ENCODE peak calls at places on chromosomes 1 and 21, in eight cellular contexts. Q is psoas muscle, K is A673, I is left lung, C is lower lobe of right lung, X is heart right ventricle, B is body of pancreas, F is OCI-LY7. W is an unnamed sample.

GRCh38 chr1:51575406-51576084 is 41.3 kb upstream of the OSBPL9 start:
- DNase-seq in B (no peak), K (peak), X (no peak), Q (no peak), F (no peak), I (no peak), C (no peak), W (no peak)

GRCh38 chr1:38376577-38376976 is 330.0 kb upstream of the POU3F1 start:
- DNase-seq in I (no peak), Q (no peak), X (no peak), F (no peak), B (no peak), K (no peak), C (no peak), W (no peak)

GRCh38 chr1:203754455-203754864 is 10.5 kb upstream of the LAX1 start:
- DNase-seq in I (no peak), F (peak), Q (no peak), C (no peak), B (no peak), K (no peak), X (no peak), W (no peak)

GRCh38 chr1:15219280-15220023 is 27.6 kb upstream of the FHAD1 start:
- DNase-seq in Q (peak), X (no peak), F (no peak), B (no peak), C (no peak), I (no peak), K (no peak), W (no peak)

GRCh38 chr21:44420416-44421205 is 34.7 kb upstream of the LRRC3 start:
- DNase-seq in K (no peak), B (no peak), F (no peak), X (no peak), I (peak), C (no peak), Q (no peak), W (no peak)

GRCh38 chr1:28437260-28437923 is 67.9 kb downstream of the PHACTR4 start:
- DNase-seq in B (peak), F (no peak), X (no peak), K (peak), C (no peak), Q (no peak), I (peak), W (no peak)

GRCh38 chr1:195939844-195940243 is 668.4 kb downstream of the KCNT2 start:
- DNase-seq in F (no peak), C (no peak), B (no peak), Q (no peak), X (no peak), K (peak), I (no peak), W (peak)

GRCh38 chr1:234916840-234917239 is 211.8 kb downstream of the TOMM20 start:
- DNase-seq in Q (no peak), C (no peak), B (no peak), F (no peak), K (no peak), X (no peak), I (no peak), W (no peak)

GRCh38 chr1:164587617-164588367 is 28.8 kb downstream of the PBX1 start:
- DNase-seq in F (no peak), X (no peak), I (no peak), Q (no peak), C (no peak), K (no peak), B (no peak), W (no peak)

GRCh38 chr1:164794310-164794709 is 235.3 kb downstream of the PBX1 start:
- DNase-seq in K (no peak), X (no peak), Q (no peak), B (peak), I (no peak), F (no peak), C (no peak), W (no peak)

GRCh38 chr1:32404956-32405355 is 10.7 kb upstream of the BSDC1 start:
- DNase-seq in Q (no peak), F (no peak), C (no peak), K (no peak), X (no peak), I (no peak), B (no peak), W (no peak)

GRCh38 chr1:53068314-53069084 is 6.5 kb downstream of the PODN start:
- DNase-seq in X (no peak), F (no peak), Q (peak), I (peak), K (no peak), C (peak), B (no peak), W (peak)

GRCh38 chr1:5648410-5649165 is 343.6 kb downstream of the NPHP4 start:
- DNase-seq in I (no peak), B (no peak), K (no peak), X (no peak), C (no peak), Q (no peak), F (peak), W (no peak)

GRCh38 chr1:13556224-13556764 is 27.3 kb upstream of the PDPN start:
- DNase-seq in X (no peak), K (no peak), I (no peak), F (no peak), Q (no peak), B (no peak), C (no peak), W (no peak)

GRCh38 chr1:27879374-27880082 is 7.2 kb downstream of the THEMIS2 start:
- DNase-seq in B (no peak), F (no peak), I (no peak), C (no peak), Q (no peak), K (no peak), X (no peak), W (no peak)

GRCh38 chr1:6502000-6502891 is 10.8 kb upstream of the PLEKHG5 start:
- DNase-seq in B (no peak), K (no peak), Q (peak), X (peak), F (no peak), C (no peak), I (no peak), W (peak)

GRCh38 chr21:36297938-36298572 is 21.9 kb upstream of the MORC3 start:
- DNase-seq in F (peak), B (peak), Q (peak), K (no peak), C (peak), X (no peak), I (peak), W (no peak)

DNA sequence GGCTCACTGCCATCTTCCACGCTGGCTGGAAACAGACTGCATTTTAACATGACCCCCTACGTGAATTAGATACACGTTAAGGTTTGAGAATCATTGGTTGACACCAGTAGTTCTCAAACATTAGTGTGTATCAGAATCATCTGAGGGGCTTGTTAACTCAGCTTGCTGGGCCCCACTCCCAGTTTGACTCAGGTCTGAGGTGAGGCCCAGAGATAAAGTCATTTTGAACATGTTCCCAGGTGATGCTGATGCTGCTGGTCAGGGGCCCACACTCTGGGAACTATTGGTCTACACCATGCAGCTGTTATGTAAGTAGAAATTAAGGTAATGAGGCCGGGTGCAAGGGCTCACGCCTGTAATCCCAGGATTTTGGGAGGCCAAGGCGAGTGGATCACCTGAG is 1.3 kb downstream of the LSM10 start:
- DNase-seq in F (no peak), X (no peak), C (no peak), K (no peak), I (no peak), Q (no peak), B (no peak), W (no peak)
- H3K4me3 ChIP-seq in F (peak), X (no peak), C (peak), K (peak), I (no peak), Q (peak), B (no peak), W (no peak)

DNA sequence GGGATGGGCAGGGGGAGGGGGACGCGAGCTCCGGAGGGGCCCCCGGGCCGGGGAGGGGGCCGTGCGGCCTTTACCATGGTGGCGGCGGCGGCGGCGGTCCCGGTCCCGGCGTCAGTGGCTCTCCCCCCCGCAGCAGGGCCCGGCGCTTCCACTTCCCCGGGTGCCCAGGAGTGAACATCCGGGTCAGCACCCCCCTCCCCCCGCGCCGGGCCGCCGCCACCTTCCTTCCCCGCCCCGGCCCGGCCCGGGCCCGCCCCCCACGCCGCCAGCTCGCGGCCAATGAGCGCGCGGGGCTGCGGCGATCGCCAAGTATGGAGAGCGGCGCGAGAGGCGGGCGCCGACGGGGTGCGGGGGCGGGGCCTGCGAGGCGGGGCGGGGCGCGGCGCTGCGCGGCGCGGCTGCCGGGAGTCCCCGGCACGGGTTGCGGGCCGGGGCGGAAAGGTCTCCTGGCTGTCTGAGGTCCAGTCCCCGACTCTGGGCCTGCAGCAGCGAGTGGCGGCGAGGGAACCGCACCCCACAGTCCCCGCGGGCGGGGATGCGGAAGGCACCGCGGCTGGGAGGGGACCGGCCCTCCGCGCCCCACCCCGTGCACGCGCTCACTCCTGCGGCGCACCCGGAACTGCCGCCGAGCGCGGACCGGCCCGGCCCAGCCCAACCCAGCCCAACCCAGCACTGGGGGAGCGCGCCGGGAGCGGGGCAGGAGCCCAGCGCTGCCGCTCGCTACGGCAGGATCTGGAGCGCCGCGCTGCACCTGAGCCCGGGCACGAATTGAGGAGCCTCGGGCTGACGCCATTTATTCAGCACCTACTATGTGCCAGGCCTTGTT is at the start of gene CAPZB:
- DNase-seq in C (peak), F (peak), Q (peak), B (peak), I (peak), K (peak), X (peak), W (peak)
- H3K4me3 ChIP-seq in C (peak), F (peak), Q (peak), B (peak), I (peak), K (peak), X (peak), W (peak)

GRCh38 chr1:11733351-11733750 is 2.6 kb upstream of the AGTRAP start:
- DNase-seq in F (no peak), B (no peak), I (no peak), Q (no peak), K (no peak), C (no peak), X (no peak), W (no peak)

GRCh38 chr1:11738096-11738495 is 2.2 kb downstream of the AGTRAP start:
- DNase-seq in K (no peak), X (no peak), F (no peak), C (no peak), I (no peak), Q (no peak), B (no peak), W (no peak)

GRCh38 chr1:11736746-11737639 is 1.1 kb downstream of the AGTRAP start:
- DNase-seq in I (peak), Q (peak), X (peak), B (peak), K (peak), F (peak), C (peak), W (peak)

GRCh38 chr1:11735854-11736745 is at the start of gene AGTRAP:
- DNase-seq in X (peak), F (peak), C (peak), I (peak), K (peak), Q (peak), B (peak), W (peak)

GRCh38 chr1:11735531-11735853 is 444 bp upstream of the AGTRAP start:
- DNase-seq in B (no peak), Q (no peak), K (no peak), F (no peak), C (no peak), I (no peak), X (no peak), W (no peak)
- H3K4me3 ChIP-seq in B (no peak), Q (peak), K (peak), F (peak), C (peak), I (peak), X (peak), W (peak)

GRCh38 chr1:33459766-33460543 is 12.5 kb upstream of the ZSCAN20 start:
- DNase-seq in F (peak), Q (no peak), X (no peak), B (no peak), I (no peak), K (no peak), C (no peak), W (no peak)
- H3K4me3 ChIP-seq in F (peak), Q (no peak), X (no peak), B (no peak), I (no peak), K (no peak), C (no peak), W (no peak)

GRCh38 chr1:197771904-197772561 is 3.2 kb downstream of the DENND1B start:
- DNase-seq in X (no peak), I (no peak), B (no peak), F (no peak), C (no peak), Q (no peak), K (no peak), W (no peak)
- H3K4me3 ChIP-seq in X (no peak), I (no peak), B (no peak), F (peak), C (no peak), Q (no peak), K (no peak), W (no peak)

W was measured in H7.